ENCODE peak calls at places on chromosomes 4 and X, in four cellular contexts. Q is HepG2, H is HCT116, L is K562. N is an unnamed sample.
A peak's percentile ranks its signal among the peaks of the same experiment; 100 is the strongest.

GRCh38 chrX:15158736-15159406 is 111.0 kb downstream of the ASB9 start:
- DNase-seq in H (no peak), Q (no peak), L (no peak), N (no peak)

GRCh38 chr4:183392377-183392776 is 52.1 kb upstream of the CDKN2AIP start:
- DNase-seq in H (no peak), Q (peak; percentile 24), L (peak; percentile 24), N (no peak)

GRCh38 chrX:134364711-134365110 is 95.3 kb upstream of the HPRT1 start:
- DNase-seq in H (no peak), Q (no peak), L (no peak), N (no peak)

GRCh38 chr4:147730333-147730732 is 1.6 kb upstream of the ARHGAP10 start:
- DNase-seq in Q (peak; percentile 15), H (no peak), L (no peak), N (no peak)

GRCh38 chr4:176841730-176842129 is 49.0 kb upstream of the VEGFC start:
- DNase-seq in L (no peak), H (no peak), Q (no peak), N (no peak)

GRCh38 chr4:152974732-152975614 is 38.9 kb downstream of the FHDC1 start:
- DNase-seq in L (no peak), Q (no peak), H (no peak), N (no peak)

GRCh38 chr4:75018811-75019210 is 85.9 kb downstream of the PARM1 start:
- DNase-seq in H (no peak), Q (no peak), L (no peak), N (no peak)

GRCh38 chrX:10138726-10139125 is 18.0 kb upstream of the CLCN4 start:
- DNase-seq in Q (no peak), L (no peak), H (no peak), N (no peak)

GRCh38 chr4:124409044-124409443 is 303.5 kb downstream of the ANKRD50 start:
- DNase-seq in Q (no peak), L (no peak), H (no peak), N (no peak)

GRCh38 chrX:154298312-154298711 is 2.7 kb downstream of the TKTL1 start:
- DNase-seq in H (no peak), Q (no peak), L (no peak), N (no peak)

GRCh38 chr4:47221721-47222120 is 190.4 kb downstream of the GABRB1 start:
- DNase-seq in H (no peak), Q (no peak), L (no peak), N (no peak)

GRCh38 chrX:28188526-28188925 is 207.3 kb upstream of the DCAF8L1 start:
- DNase-seq in H (peak; percentile 4), L (no peak), Q (no peak), N (no peak)

GRCh38 chrX:108199691-108200090 is 108.1 kb downstream of the ATG4A start:
- DNase-seq in L (peak; percentile 34), H (peak; percentile 27), Q (peak; percentile 2), N (no peak)

GRCh38 chrX:148517191-148517590 is 16.8 kb downstream of the AFF2 start:
- DNase-seq in Q (no peak), L (no peak), H (no peak), N (no peak)

DNA sequence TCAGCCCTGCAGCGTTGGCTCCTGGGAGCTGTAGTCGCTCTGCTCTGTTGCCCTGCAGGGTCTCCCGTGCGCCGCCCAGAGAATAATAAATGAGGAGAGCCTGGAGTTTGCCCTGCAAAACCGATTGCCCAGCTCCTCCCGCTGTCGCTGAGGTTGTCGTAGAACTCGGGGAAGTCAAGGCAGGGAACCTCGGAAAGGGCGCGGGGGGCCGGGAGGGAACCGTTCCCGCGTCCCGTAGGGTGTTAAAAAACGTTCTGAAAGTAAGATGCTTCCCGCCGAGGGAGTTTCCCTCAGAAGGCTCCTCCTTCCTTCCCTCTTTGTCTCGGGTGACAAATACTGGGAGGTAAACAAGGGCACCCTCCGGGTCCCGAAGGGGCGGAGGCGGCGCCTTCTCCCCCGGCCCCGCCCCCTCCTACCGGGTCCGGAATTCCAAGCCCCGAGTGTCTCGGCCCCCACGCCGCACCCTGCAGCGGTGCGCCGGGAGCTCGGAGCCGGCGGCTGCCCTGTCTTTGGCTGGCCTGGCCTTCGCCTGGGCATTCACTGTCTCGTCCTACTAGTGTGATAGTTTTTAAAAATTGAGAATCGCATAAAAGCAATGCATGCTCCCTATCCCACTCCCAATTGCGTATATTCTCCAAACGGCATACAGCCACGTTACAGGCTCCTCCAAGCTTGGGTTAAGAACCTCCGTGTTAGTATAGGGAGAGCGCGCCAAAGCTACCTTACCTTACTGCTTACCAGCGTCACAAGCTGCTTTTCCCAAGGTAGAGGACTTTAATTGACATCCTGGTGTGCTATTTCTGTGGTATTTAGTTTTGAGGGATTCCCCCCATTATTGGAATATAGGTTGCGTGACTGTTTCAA is 965 bp upstream of the HMGB2 start:
- DNase-seq in Q (peak; percentile 83), H (peak; percentile 79), L (peak; percentile 94), N (no peak)
- TF ChIP-seq REST in Q (peak; percentile 8), H (no peak), L (no peak), N (no peak)

DNA sequence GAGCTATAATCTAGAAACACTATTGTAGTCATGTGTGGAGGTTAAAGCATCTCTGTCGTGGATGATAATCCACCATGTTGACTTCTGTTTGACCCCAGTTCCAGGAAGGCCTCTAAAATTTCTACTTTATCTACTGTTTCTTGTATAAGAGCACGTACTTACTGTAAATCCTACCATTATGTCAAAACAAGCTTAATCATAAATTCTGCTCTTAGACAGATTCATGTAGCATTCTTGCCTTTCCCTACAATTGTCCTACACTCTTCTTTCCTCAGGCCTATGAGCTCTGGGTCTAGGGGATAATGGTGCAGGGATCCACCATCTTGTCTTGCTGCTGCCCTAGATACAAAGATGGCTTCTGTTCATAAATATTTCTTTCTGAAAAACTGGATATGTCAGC is 2594.3 kb downstream of the ARAP2 start:
- DNase-seq in H (no peak), Q (no peak), L (peak; percentile 14), N (no peak)
- TF ChIP-seq TCF7L2 in H (no peak), Q (no peak), L (no peak), N (no peak)

DNA sequence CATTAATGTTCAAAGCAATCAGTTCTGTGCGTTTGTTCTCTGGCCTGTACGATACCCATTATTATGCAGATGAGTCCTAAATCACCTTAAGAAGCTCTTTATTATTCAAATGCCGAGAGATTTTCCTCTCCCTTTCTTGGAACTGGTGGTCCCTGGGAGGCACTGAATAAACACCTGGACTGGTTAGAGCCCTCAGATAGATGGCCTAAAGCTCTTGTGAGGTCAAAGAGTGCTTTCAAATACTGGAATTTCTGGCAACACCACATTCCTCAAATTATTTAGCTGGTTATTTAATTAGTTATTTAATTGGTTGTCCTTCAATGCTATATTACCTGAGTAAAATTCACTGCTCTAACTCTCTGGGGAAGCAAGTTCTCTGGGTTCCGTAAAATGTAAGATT is 3.0 kb downstream of the ARHGEF38 start:
- DNase-seq in L (no peak), H (no peak), Q (no peak), N (no peak)
- H3K27me3 ChIP-seq in L (peaks cover 7% of the 10 kb centered on the region), H (no peaks in the 10 kb centered on the region), Q (no peaks in the 10 kb centered on the region), N (no peaks in the 10 kb centered on the region)

DNA sequence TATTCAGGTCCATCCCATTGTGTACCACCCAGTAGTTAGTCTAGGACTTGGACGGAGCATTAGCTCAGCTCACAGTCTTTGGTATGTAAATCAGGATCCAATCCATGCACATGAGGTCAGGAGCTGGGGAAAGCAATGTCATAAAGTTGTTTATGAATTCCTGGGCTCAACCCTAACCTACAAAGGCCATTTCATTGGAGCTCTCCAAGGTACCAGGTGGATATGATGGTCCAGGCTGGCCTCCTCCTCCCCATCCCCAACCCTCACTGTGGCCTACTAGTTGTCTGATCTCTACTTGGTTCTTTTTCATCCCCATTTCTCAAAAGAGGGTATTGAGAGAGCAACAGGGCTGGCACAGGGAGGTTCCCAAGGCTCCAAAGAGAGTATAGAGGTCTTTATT is 20.5 kb downstream of the RGN start:
- DNase-seq in H (no peak), Q (no peak), L (no peak), N (no peak)
- TF ChIP-seq REST in H (peak; percentile 34), Q (peak; percentile 80), L (no peak), N (peak; percentile 55)

GRCh38 chr4:70709551-70710080 is 12.1 kb upstream of the RUFY3 start:
- DNase-seq in H (no peak), L (no peak), Q (peak; percentile 54), N (no peak)
- TF ChIP-seq TCF7L2 in H (no peak), L (no peak), Q (no peak), N (no peak)

GRCh38 chr4:139988863-139989765 is 164.9 kb downstream of the MAML3 start:
- DNase-seq in H (peak; percentile 82), L (peak; percentile 7), Q (peak; percentile 16), N (peak; percentile 73)

GRCh38 chr4:139986621-139987510 is 167.1 kb downstream of the MAML3 start:
- DNase-seq in H (no peak), Q (no peak), L (no peak), N (no peak)

GRCh38 chr4:139984459-139984858 is 169.5 kb downstream of the MAML3 start:
- DNase-seq in Q (no peak), L (no peak), H (no peak), N (no peak)

GRCh38 chr4:139986108-139986507 is 167.9 kb downstream of the MAML3 start:
- DNase-seq in L (no peak), H (no peak), Q (no peak), N (no peak)
- H3K27me3 ChIP-seq in L (peaks cover 12% of the 10 kb centered on the region), H (no peaks in the 10 kb centered on the region), Q (peaks cover 17% of the 10 kb centered on the region), N (no peaks in the 10 kb centered on the region)

DNA sequence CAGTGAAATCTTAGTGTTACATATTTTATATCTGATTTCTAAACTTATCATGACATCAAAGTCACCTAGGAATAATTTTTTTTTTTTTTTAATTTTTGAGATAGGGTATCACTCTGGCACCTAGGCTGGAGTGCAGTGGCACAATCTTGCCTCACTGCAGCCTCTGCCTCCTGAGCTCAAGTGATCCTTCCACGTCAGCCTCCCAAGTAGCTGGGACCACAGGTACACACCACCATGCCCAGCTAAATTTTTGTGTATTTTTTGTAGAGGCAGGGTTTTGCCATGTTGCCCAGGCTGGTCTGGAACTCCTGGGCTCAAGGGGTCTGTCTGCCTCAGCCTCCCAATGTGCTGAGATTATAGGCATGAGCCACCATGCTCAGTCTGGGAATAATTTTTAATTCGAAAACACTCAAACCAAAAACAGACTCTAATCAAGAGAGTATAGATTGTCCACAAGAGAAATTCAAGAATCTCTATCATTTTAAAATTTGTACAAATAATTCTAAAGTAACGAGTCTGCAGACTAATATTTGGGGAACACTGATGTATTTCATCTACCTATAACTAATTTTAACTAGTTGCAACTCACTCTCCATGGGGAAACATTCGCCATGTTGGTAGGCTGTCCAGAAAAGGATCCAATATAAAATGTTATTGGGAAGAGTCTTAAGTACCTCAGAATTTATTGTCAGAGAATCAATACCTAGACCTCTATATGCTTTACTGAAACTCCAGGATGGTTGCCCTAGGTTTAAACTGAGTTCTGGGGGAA is 3.4 kb downstream of the SLC7A11 start:
- DNase-seq in H (no peak), L (peak; percentile 30), Q (no peak), N (no peak)
- TF ChIP-seq REST in H (no peak), L (no peak), Q (no peak), N (no peak)